ENCODE peak calls at places on chromosomes 1 and 21, in six cellular contexts. Y is H9, D is IMR-90, P is mesenchymal stem cell, U is neuronal stem cell, E is mesendoderm. K is an unnamed sample.

GRCh38 chr1:93938461-93939145 is 29.4 kb upstream of the GCLM start:
- DNase-seq in Y (no peak), D (no peak), P (no peak), U (no peak), E (no peak), K (no peak)

GRCh38 chr21:42559326-42559725 is 45.7 kb downstream of the SLC37A1 start:
- DNase-seq in Y (no peak), D (no peak), P (no peak), U (no peak), E (no peak), K (no peak)

GRCh38 chr1:183588827-183589226 is 1.4 kb downstream of the NCF2 start:
- DNase-seq in Y (no peak), D (no peak), P (no peak), U (no peak), E (no peak), K (no peak)

GRCh38 chr1:180548686-180549326 is 10.0 kb upstream of the OVAAL start:
- DNase-seq in Y (no peak), D (no peak), P (no peak), U (peak), E (no peak), K (no peak)

GRCh38 chr21:29805110-29805509 is 134.7 kb downstream of the GRIK1 start:
- DNase-seq in Y (no peak), D (no peak), P (no peak), U (no peak), E (peak), K (no peak)

GRCh38 chr1:113981962-113982931 is 3.0 kb downstream of the OLFML3 start:
- DNase-seq in Y (peak), D (peak), P (peak), U (no peak), E (peak), K (no peak)

GRCh38 chr1:221246628-221247027 is 367.4 kb downstream of the HLX start:
- DNase-seq in Y (no peak), D (no peak), P (no peak), U (no peak), E (no peak), K (no peak)

GRCh38 chr1:60809204-60809985 is 273.0 kb upstream of the NFIA start:
- DNase-seq in Y (no peak), D (peak), P (no peak), U (peak), E (peak), K (no peak)

GRCh38 chr21:28333455-28334108 is 659.1 kb downstream of the LTN1 start:
- DNase-seq in Y (no peak), D (peak), P (peak), U (no peak), E (no peak), K (no peak)

GRCh38 chr1:33914531-33914930 is 50.7 kb downstream of the HMGB4 start:
- DNase-seq in Y (no peak), D (no peak), P (no peak), U (no peak), E (no peak), K (no peak)

GRCh38 chr1:207988326-207989005 is 77.5 kb upstream of the CD34 start:
- DNase-seq in Y (no peak), D (no peak), P (no peak), U (no peak), E (no peak), K (no peak)

GRCh38 chr1:152228831-152229230 is 4.8 kb upstream of the HRNR start:
- DNase-seq in Y (no peak), D (no peak), P (no peak), U (no peak), E (no peak), K (no peak)

GRCh38 chr1:232508161-232508661 is 121.7 kb downstream of the SIPA1L2 start:
- DNase-seq in Y (no peak), D (no peak), P (no peak), U (no peak), E (peak), K (no peak)

GRCh38 chr1:2875677-2876531 is 74.4 kb upstream of the TTC34 start:
- DNase-seq in Y (no peak), D (no peak), P (no peak), U (peak), E (no peak), K (no peak)

GRCh38 chr21:14545906-14546480 is at the start of gene SAMSN1:
- DNase-seq in Y (no peak), D (no peak), P (peak), U (no peak), E (no peak), K (no peak)

GRCh38 chr1:116855220-116855619 is 54.5 kb upstream of the PTGFRN start:
- DNase-seq in Y (no peak), D (no peak), P (peak), U (no peak), E (peak), K (no peak)

GRCh38 chr1:161215079-161215478 is at the start of gene FCER1G:
- DNase-seq in Y (no peak), D (no peak), P (no peak), U (no peak), E (no peak), K (no peak)

GRCh38 chr1:58409826-58410225 is 136.7 kb downstream of the OMA1 start:
- DNase-seq in Y (no peak), D (peak), P (no peak), U (peak), E (no peak), K (no peak)

GRCh38 chr21:42636535-42636914 is 16.9 kb upstream of the PDE9A start:
- DNase-seq in Y (no peak), D (peak), P (peak), U (no peak), E (no peak), K (no peak)

GRCh38 chr1:192201303-192201702 is 43.0 kb downstream of the RGS18 start:
- DNase-seq in Y (no peak), D (no peak), P (no peak), U (no peak), E (peak), K (no peak)

GRCh38 chr1:208242829-208243521 is 1.2 kb downstream of the PLXNA2 start:
- DNase-seq in Y (no peak), D (no peak), P (no peak), U (no peak), E (no peak), K (peak)

GRCh38 chr1:150152772-150153461 is 3.2 kb downstream of the PLEKHO1 start:
- DNase-seq in Y (no peak), D (peak), P (peak), U (no peak), E (peak), K (no peak)

GRCh38 chr21:32611471-32611997 is 643 bp downstream of the CFAP298 start:
- DNase-seq in Y (no peak), D (peak), P (peak), U (no peak), E (peak), K (no peak)

GRCh38 chr1:204094262-204095247 is 21.6 kb downstream of the SOX13 start:
- DNase-seq in Y (no peak), D (no peak), P (no peak), U (peak), E (no peak), K (peak)

GRCh38 chr1:51956528-51957509 is 33.7 kb downstream of the RAB3B start:
- DNase-seq in Y (peak), D (peak), P (no peak), U (no peak), E (peak), K (no peak)

GRCh38 chr1:151905070-151905442 is 4.3 kb downstream of the THEM4 start:
- DNase-seq in Y (no peak), D (no peak), P (no peak), U (no peak), E (no peak), K (no peak)

GRCh38 chr1:24742090-24742938 is 2.9 kb upstream of the CLIC4 start:
- DNase-seq in Y (peak), D (peak), P (peak), U (no peak), E (peak), K (no peak)

GRCh38 chr1:24735619-24736375 is 9.4 kb upstream of the CLIC4 start:
- DNase-seq in Y (no peak), D (peak), P (peak), U (no peak), E (peak), K (no peak)

GRCh38 chr1:24739241-24739640 is 6.0 kb upstream of the CLIC4 start:
- DNase-seq in Y (no peak), D (no peak), P (no peak), U (no peak), E (no peak), K (no peak)

GRCh38 chr1:24735156-24735618 is 10.1 kb upstream of the CLIC4 start:
- DNase-seq in Y (no peak), D (no peak), P (no peak), U (no peak), E (peak), K (no peak)

GRCh38 chr1:24737368-24738117 is 7.7 kb upstream of the CLIC4 start:
- DNase-seq in Y (no peak), D (no peak), P (no peak), U (no peak), E (no peak), K (no peak)
- H2BK15ac ChIP-seq in Y (no peak), D (peak), P (peak), U (no peak), E (peak), K (peak)

DNA sequence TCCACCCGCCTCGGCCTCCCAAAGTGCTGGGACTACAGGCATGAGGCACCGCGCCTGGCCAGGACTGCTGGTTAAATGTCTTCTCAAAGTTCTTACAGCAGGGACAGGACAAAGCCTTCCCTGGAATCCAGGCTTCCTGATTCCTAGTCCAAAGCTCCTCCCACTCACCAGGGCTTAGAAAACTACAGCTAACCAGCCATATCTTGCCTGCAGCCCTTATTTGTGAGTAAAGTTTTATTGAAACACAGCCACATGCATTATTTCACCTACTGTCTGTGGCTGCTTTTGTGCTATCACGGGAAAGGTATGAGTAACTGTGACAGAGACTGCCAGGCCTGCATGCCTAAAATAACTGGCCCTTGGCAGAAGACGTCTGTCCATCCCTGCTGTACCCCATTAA is 24.4 kb downstream of the TMCO4 start:
- DNase-seq in Y (no peak), D (no peak), P (no peak), U (no peak), E (no peak), K (no peak)
- H2BK15ac ChIP-seq in Y (no peak), D (no peak), P (no peak), U (no peak), E (no peak), K (no peak)

DNA sequence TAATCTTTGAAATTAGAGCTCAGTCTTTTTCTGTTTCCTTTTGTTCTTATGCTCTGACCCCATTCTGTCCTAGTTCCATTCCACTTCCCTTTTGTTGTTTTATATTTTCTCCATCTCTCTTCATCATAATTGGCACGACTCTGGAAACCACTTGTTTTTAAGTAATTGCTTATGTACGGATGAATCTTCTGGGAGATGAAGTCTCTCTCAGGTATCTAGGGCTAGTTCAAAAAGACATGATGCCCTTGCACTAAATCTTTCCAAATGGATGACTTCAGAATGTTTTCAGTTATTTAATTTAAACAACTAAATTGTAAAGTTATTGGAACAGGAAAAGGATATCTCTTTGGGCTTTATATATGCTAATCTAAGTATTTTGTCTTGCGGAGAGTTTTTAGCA is at the start of gene OR6F1:
- DNase-seq in Y (no peak), D (no peak), P (no peak), U (no peak), E (no peak), K (no peak)
- H2BK15ac ChIP-seq in Y (no peak), D (no peak), P (no peak), U (no peak), E (no peak), K (no peak)

GRCh38 chr1:172657586-172657985 is 1.3 kb upstream of the FASLG start:
- DNase-seq in Y (no peak), D (no peak), P (no peak), U (no peak), E (no peak), K (no peak)
- H2BK15ac ChIP-seq in Y (no peak), D (no peak), P (no peak), U (no peak), E (no peak), K (no peak)

GRCh38 chr1:22487781-22488180 is 36.1 kb downstream of the ZBTB40 start:
- DNase-seq in Y (no peak), D (no peak), P (no peak), U (no peak), E (peak), K (no peak)

GRCh38 chr1:22490309-22490708 is 38.7 kb downstream of the ZBTB40 start:
- DNase-seq in Y (peak), D (no peak), P (peak), U (no peak), E (peak), K (peak)

GRCh38 chr1:22489823-22490222 is 38.2 kb downstream of the ZBTB40 start:
- DNase-seq in Y (no peak), D (no peak), P (peak), U (no peak), E (no peak), K (no peak)

GRCh38 chr1:22489278-22489677 is 37.6 kb downstream of the ZBTB40 start:
- DNase-seq in Y (no peak), D (no peak), P (no peak), U (no peak), E (peak), K (no peak)

DNA sequence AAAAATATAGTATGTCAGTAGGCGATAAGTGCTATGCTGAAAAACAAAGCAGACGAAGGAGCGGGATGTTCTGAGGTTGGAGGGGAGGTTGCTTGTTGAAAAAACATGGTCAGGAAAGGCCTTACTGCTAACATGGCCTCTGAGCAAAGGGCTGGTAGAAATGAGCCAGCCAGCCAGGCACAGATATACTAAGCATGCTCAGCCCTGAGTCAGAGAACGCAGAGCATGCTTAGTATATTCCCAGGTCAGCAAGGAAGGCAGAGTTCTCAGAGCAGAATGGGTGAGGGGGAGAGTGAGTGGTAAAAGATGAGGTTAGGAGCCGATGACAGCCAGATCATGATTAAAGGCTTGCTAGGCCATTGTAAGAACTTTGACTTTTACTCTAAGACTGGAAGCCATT is 36.7 kb downstream of the ZBTB40 start:
- DNase-seq in Y (no peak), D (peak), P (peak), U (no peak), E (peak), K (no peak)
- H2BK15ac ChIP-seq in Y (no peak), D (no peak), P (no peak), U (no peak), E (no peak), K (no peak)

GRCh38 chr1:90507173-90507572 is 209.9 kb downstream of the BARHL2 start:
- DNase-seq in Y (no peak), D (no peak), P (no peak), U (no peak), E (no peak), K (no peak)

GRCh38 chr1:90504509-90504908 is 212.6 kb downstream of the BARHL2 start:
- DNase-seq in Y (no peak), D (no peak), P (no peak), U (no peak), E (no peak), K (no peak)

GRCh38 chr1:90502696-90503095 is 214.4 kb downstream of the BARHL2 start:
- DNase-seq in Y (peak), D (no peak), P (no peak), U (peak), E (peak), K (no peak)

GRCh38 chr1:90508376-90509167 is 208.5 kb downstream of the BARHL2 start:
- DNase-seq in Y (no peak), D (no peak), P (no peak), U (no peak), E (no peak), K (no peak)

DNA sequence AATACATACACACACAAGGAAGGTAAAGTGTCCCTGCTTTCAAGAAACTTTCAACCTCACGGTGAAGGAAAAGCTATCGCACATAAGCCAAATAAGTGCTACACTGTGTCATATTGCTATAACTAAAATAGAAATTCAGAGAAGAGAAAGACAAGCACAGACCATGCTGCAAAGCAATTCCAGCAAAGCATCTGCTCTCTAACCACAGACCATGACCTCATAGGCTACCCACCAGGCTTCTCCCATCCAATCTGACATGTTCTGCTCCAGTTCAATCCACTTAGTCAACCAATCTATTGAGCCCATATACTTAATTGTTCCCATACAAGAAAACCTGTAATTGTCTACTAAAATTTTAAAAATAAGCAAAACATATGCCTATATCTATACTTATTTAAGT is 211.3 kb downstream of the BARHL2 start:
- DNase-seq in Y (no peak), D (no peak), P (no peak), U (no peak), E (no peak), K (no peak)
- H2BK15ac ChIP-seq in Y (no peak), D (no peak), P (no peak), U (no peak), E (no peak), K (no peak)

DNA sequence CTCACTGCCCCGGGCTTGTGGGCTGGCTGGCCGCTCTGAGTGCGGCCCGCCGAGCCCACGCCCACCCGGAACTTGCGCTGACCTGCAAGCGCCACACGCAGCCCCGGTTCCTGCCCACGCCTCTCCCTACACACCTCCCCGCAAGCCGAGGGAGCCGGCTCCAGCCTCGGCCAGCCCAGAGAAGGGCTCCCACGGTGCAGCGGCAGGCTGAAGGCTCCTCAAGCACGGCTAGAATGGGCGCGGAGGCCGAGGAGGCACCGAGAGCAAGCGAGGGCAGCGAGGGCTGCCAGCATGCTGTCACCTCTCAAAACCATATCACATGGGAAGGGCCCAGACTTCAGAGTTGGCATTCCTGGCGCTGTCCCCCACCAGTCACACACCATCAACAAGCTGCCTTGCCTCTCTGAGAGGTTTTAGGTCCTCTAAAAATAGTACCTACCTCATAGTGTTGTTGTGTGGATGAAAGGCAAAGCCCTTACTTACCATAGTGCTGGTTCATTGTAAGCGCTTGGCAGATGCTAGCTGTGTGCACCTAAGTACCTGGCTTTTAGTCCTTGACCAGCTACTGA is 13.4 kb downstream of the LDLRAD1 start:
- DNase-seq in Y (no peak), D (no peak), P (no peak), U (no peak), E (no peak), K (no peak)
- H2BK15ac ChIP-seq in Y (no peak), D (no peak), P (no peak), U (no peak), E (no peak), K (no peak)

GRCh38 chr1:41508290-41508689 is 23.8 kb upstream of the EDN2 start:
- DNase-seq in Y (no peak), D (no peak), P (no peak), U (no peak), E (no peak), K (no peak)
- H2BK15ac ChIP-seq in Y (no peak), D (no peak), P (no peak), U (no peak), E (no peak), K (no peak)

GRCh38 chr1:21681426-21681825 is 12.3 kb upstream of the RAP1GAP start:
- DNase-seq in Y (no peak), D (no peak), P (no peak), U (no peak), E (no peak), K (peak)
- H2BK15ac ChIP-seq in Y (no peak), D (no peak), P (no peak), U (no peak), E (no peak), K (no peak)

GRCh38 chr1:96569288-96569687 is 152.3 kb upstream of the PTBP2 start:
- DNase-seq in Y (no peak), D (no peak), P (no peak), U (no peak), E (no peak), K (no peak)
- H2BK15ac ChIP-seq in Y (no peak), D (no peak), P (no peak), U (no peak), E (no peak), K (no peak)

K was measured in H1.